ENCODE peak calls at places on chromosomes 16 and 17, in six cellular contexts. One of them, this sample, is unnamed.

GRCh38 chr17:19501219-19501618 is 32.4 kb upstream of the SLC47A1 start:
- DNase-seq in A549: no peak
- DNase-seq in cardiac muscle cell: no peak
- DNase-seq in fibroblast of pulmonary artery: no peak
- DNase-seq in PC-3: no peak
- DNase-seq in fibroblast of the aortic adventitia: no peak
- DNase-seq in this sample: no peak

GRCh38 chr17:9368631-9369030 is 207.0 kb downstream of the STX8 start:
- DNase-seq in A549: no peak
- DNase-seq in cardiac muscle cell: no peak
- DNase-seq in fibroblast of pulmonary artery: no peak
- DNase-seq in PC-3: no peak
- DNase-seq in fibroblast of the aortic adventitia: no peak
- DNase-seq in this sample: no peak

GRCh38 chr17:59406808-59407381 is 75.4 kb downstream of the YPEL2 start:
- DNase-seq in A549: no peak
- DNase-seq in cardiac muscle cell: no peak
- DNase-seq in fibroblast of pulmonary artery: peak
- DNase-seq in PC-3: peak
- DNase-seq in fibroblast of the aortic adventitia: peak
- DNase-seq in this sample: peak

GRCh38 chr17:32693135-32693897 is 183.6 kb downstream of the MYO1D start:
- DNase-seq in A549: no peak
- DNase-seq in cardiac muscle cell: no peak
- DNase-seq in fibroblast of pulmonary artery: no peak
- DNase-seq in PC-3: no peak
- DNase-seq in fibroblast of the aortic adventitia: no peak
- DNase-seq in this sample: no peak

GRCh38 chr17:17796787-17797061 is 40.1 kb downstream of the SREBF1 start:
- DNase-seq in A549: no peak
- DNase-seq in cardiac muscle cell: no peak
- DNase-seq in fibroblast of pulmonary artery: no peak
- DNase-seq in PC-3: no peak
- DNase-seq in fibroblast of the aortic adventitia: no peak
- DNase-seq in this sample: no peak

GRCh38 chr17:20225162-20226115 is 216.3 kb downstream of the SPECC1 start:
- DNase-seq in A549: no peak
- DNase-seq in cardiac muscle cell: no peak
- DNase-seq in fibroblast of pulmonary artery: no peak
- DNase-seq in PC-3: peak
- DNase-seq in fibroblast of the aortic adventitia: peak
- DNase-seq in this sample: no peak

GRCh38 chr16:79172306-79172705 is 428.2 kb downstream of the MAF start:
- DNase-seq in A549: no peak
- DNase-seq in cardiac muscle cell: peak
- DNase-seq in fibroblast of pulmonary artery: no peak
- DNase-seq in PC-3: no peak
- DNase-seq in fibroblast of the aortic adventitia: no peak
- DNase-seq in this sample: no peak

GRCh38 chr17:29710891-29711418 is 88.2 kb upstream of the CORO6 start:
- DNase-seq in A549: no peak
- DNase-seq in cardiac muscle cell: no peak
- DNase-seq in fibroblast of pulmonary artery: no peak
- DNase-seq in PC-3: peak
- DNase-seq in fibroblast of the aortic adventitia: peak
- DNase-seq in this sample: no peak

DNA sequence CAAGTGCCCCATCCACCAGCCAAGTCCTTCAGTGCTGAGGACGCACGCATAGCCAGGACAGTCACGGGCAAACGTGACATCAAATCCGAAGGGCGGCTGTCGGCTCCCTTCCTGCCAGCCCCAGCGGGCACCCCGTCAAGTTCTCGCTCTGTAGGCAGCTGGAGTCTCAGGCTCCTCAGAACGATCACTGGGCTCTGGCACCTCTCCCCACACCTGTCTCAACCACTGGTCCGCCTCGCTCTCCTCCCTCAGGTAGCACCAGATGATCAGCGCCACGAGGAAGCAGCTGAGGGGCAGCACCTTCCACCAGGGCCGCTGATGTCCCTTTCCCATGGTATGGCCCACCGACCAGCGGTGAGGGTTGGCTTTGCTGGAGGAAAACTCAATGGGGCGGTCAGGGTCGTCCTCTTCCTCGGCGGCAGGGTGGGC is 422 bp downstream of the UQCC4 start:
- DNase-seq in A549: no peak
- DNase-seq in cardiac muscle cell: no peak
- DNase-seq in fibroblast of pulmonary artery: no peak
- DNase-seq in PC-3: no peak
- DNase-seq in fibroblast of the aortic adventitia: no peak
- DNase-seq in this sample: no peak
- TF ChIP-seq CTCF in A549: no peak
- TF ChIP-seq CTCF in cardiac muscle cell: no peak
- TF ChIP-seq CTCF in fibroblast of pulmonary artery: no peak
- TF ChIP-seq CTCF in PC-3: no peak
- TF ChIP-seq CTCF in fibroblast of the aortic adventitia: no peak
- TF ChIP-seq CTCF in this sample: no peak

DNA sequence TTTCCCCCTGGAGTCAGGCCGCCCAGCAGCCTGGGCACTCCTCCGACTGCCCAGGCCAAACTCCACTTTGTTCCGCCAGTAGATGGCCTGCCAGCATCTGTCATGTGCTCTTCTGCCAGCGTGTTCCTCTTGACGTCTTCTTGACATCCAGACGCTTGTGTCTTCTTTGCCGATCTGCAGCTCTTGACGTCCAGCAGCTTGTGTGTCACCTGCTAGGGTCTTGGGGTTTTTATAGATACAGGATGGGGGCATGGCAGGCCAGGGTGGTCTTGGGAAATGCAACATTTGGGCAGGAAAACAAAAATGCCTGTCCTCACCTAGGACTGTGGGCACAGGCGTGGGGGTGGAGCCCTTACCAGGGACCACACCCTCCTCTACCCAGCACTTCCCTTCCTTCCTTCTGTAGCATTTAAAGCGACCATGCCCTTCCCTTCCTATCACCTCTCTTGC is 88.7 kb downstream of the BMERB1 start:
- DNase-seq in A549: no peak
- DNase-seq in cardiac muscle cell: no peak
- DNase-seq in fibroblast of pulmonary artery: no peak
- DNase-seq in PC-3: no peak
- DNase-seq in fibroblast of the aortic adventitia: no peak
- DNase-seq in this sample: no peak
- TF ChIP-seq CTCF in A549: peak
- TF ChIP-seq CTCF in cardiac muscle cell: no peak
- TF ChIP-seq CTCF in fibroblast of pulmonary artery: no peak
- TF ChIP-seq CTCF in PC-3: no peak
- TF ChIP-seq CTCF in fibroblast of the aortic adventitia: no peak
- TF ChIP-seq CTCF in this sample: no peak

GRCh38 chr16:8899709-8900317 is 17.7 kb downstream of the LITAFD start:
- DNase-seq in A549: no peak
- DNase-seq in cardiac muscle cell: no peak
- DNase-seq in fibroblast of pulmonary artery: no peak
- DNase-seq in PC-3: no peak
- DNase-seq in fibroblast of the aortic adventitia: no peak
- DNase-seq in this sample: no peak
- TF ChIP-seq CTCF in A549: no peak
- TF ChIP-seq CTCF in cardiac muscle cell: no peak
- TF ChIP-seq CTCF in fibroblast of pulmonary artery: no peak
- TF ChIP-seq CTCF in PC-3: no peak
- TF ChIP-seq CTCF in fibroblast of the aortic adventitia: no peak
- TF ChIP-seq CTCF in this sample: no peak

GRCh38 chr16:50627419-50627818 is 53.7 kb downstream of the SNX20 start:
- DNase-seq in A549: no peak
- DNase-seq in cardiac muscle cell: peak
- DNase-seq in fibroblast of pulmonary artery: peak
- DNase-seq in PC-3: no peak
- DNase-seq in fibroblast of the aortic adventitia: peak
- DNase-seq in this sample: peak
- TF ChIP-seq CTCF in A549: no peak
- TF ChIP-seq CTCF in cardiac muscle cell: peak
- TF ChIP-seq CTCF in fibroblast of pulmonary artery: peak
- TF ChIP-seq CTCF in PC-3: no peak
- TF ChIP-seq CTCF in fibroblast of the aortic adventitia: peak
- TF ChIP-seq CTCF in this sample: no peak

GRCh38 chr17:69909389-69909788 is 165.6 kb upstream of the KCNJ16 start:
- DNase-seq in A549: no peak
- DNase-seq in cardiac muscle cell: no peak
- DNase-seq in fibroblast of pulmonary artery: no peak
- DNase-seq in PC-3: no peak
- DNase-seq in fibroblast of the aortic adventitia: no peak
- DNase-seq in this sample: no peak

GRCh38 chr17:69912819-69913218 is 162.2 kb upstream of the KCNJ16 start:
- DNase-seq in A549: no peak
- DNase-seq in cardiac muscle cell: no peak
- DNase-seq in fibroblast of pulmonary artery: no peak
- DNase-seq in PC-3: no peak
- DNase-seq in fibroblast of the aortic adventitia: peak
- DNase-seq in this sample: no peak

GRCh38 chr17:69906306-69906705 is 168.7 kb upstream of the KCNJ16 start:
- DNase-seq in A549: no peak
- DNase-seq in cardiac muscle cell: no peak
- DNase-seq in fibroblast of pulmonary artery: no peak
- DNase-seq in PC-3: no peak
- DNase-seq in fibroblast of the aortic adventitia: no peak
- DNase-seq in this sample: no peak

GRCh38 chr17:69908599-69909368 is 166.2 kb upstream of the KCNJ16 start:
- DNase-seq in A549: no peak
- DNase-seq in cardiac muscle cell: no peak
- DNase-seq in fibroblast of pulmonary artery: no peak
- DNase-seq in PC-3: no peak
- DNase-seq in fibroblast of the aortic adventitia: peak
- DNase-seq in this sample: no peak

GRCh38 chr17:69907081-69907847 is 167.8 kb upstream of the KCNJ16 start:
- DNase-seq in A549: no peak
- DNase-seq in cardiac muscle cell: no peak
- DNase-seq in fibroblast of pulmonary artery: no peak
- DNase-seq in PC-3: no peak
- DNase-seq in fibroblast of the aortic adventitia: no peak
- DNase-seq in this sample: no peak
- TF ChIP-seq CTCF in A549: no peak
- TF ChIP-seq CTCF in cardiac muscle cell: no peak
- TF ChIP-seq CTCF in fibroblast of pulmonary artery: no peak
- TF ChIP-seq CTCF in PC-3: no peak
- TF ChIP-seq CTCF in fibroblast of the aortic adventitia: no peak
- TF ChIP-seq CTCF in this sample: no peak

GRCh38 chr16:76854234-76854633 is 336.8 kb upstream of the MON1B start:
- DNase-seq in A549: no peak
- DNase-seq in cardiac muscle cell: peak
- DNase-seq in fibroblast of pulmonary artery: peak
- DNase-seq in PC-3: peak
- DNase-seq in fibroblast of the aortic adventitia: peak
- DNase-seq in this sample: peak
- TF ChIP-seq CTCF in A549: peak
- TF ChIP-seq CTCF in cardiac muscle cell: peak
- TF ChIP-seq CTCF in fibroblast of pulmonary artery: peak
- TF ChIP-seq CTCF in PC-3: peak
- TF ChIP-seq CTCF in fibroblast of the aortic adventitia: peak
- TF ChIP-seq CTCF in this sample: no peak

GRCh38 chr17:81710514-81711308 is 1.4 kb upstream of the SLC25A10 start:
- DNase-seq in A549: no peak
- DNase-seq in cardiac muscle cell: no peak
- DNase-seq in fibroblast of pulmonary artery: peak
- DNase-seq in PC-3: peak
- DNase-seq in fibroblast of the aortic adventitia: no peak
- DNase-seq in this sample: no peak

GRCh38 chr17:81713004-81713555 is 996 bp downstream of the SLC25A10 start:
- DNase-seq in A549: no peak
- DNase-seq in cardiac muscle cell: no peak
- DNase-seq in fibroblast of pulmonary artery: no peak
- DNase-seq in PC-3: peak
- DNase-seq in fibroblast of the aortic adventitia: no peak
- DNase-seq in this sample: peak

GRCh38 chr17:81711814-81712467 is at the start of gene SLC25A10:
- DNase-seq in A549: peak
- DNase-seq in cardiac muscle cell: peak
- DNase-seq in fibroblast of pulmonary artery: peak
- DNase-seq in PC-3: peak
- DNase-seq in fibroblast of the aortic adventitia: peak
- DNase-seq in this sample: peak

GRCh38 chr17:81713556-81714411 is 1.7 kb downstream of the SLC25A10 start:
- DNase-seq in A549: no peak
- DNase-seq in cardiac muscle cell: no peak
- DNase-seq in fibroblast of pulmonary artery: no peak
- DNase-seq in PC-3: peak
- DNase-seq in fibroblast of the aortic adventitia: no peak
- DNase-seq in this sample: peak

DNA sequence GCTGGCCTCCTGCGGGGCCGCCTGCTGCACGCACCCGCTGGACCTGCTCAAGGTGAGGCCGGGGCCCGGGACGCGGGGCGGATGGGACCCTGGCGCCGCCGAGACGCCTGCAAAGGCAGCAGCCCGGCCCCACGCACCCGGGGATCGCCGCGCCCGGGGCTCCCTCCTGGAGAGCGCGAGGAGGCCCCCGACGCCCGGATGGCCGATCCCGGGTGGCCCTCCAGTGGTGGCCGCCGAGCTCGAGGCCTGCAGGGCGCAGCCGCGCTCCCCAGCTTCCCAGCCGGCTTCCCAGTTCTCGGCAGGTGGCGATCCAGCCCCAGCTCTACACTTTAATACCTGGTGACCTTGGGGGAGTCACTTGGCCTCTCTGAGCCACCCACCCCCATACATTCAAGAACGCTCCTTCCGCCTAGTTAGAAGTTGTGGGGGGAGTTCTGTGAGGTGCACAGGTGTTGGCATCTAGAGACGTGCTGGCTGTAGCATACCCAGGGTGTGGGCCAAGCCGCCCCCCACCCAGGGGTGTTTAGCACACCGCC is 452 bp downstream of the SLC25A10 start:
- DNase-seq in A549: peak
- DNase-seq in cardiac muscle cell: peak
- DNase-seq in fibroblast of pulmonary artery: peak
- DNase-seq in PC-3: peak
- DNase-seq in fibroblast of the aortic adventitia: no peak
- DNase-seq in this sample: peak
- TF ChIP-seq CTCF in A549: peak
- TF ChIP-seq CTCF in cardiac muscle cell: no peak
- TF ChIP-seq CTCF in fibroblast of pulmonary artery: no peak
- TF ChIP-seq CTCF in PC-3: no peak
- TF ChIP-seq CTCF in fibroblast of the aortic adventitia: no peak
- TF ChIP-seq CTCF in this sample: no peak

GRCh38 chr17:45284176-45285140 is 22.6 kb upstream of the SPATA32 start:
- DNase-seq in A549: no peak
- DNase-seq in cardiac muscle cell: no peak
- DNase-seq in fibroblast of pulmonary artery: no peak
- DNase-seq in PC-3: peak
- DNase-seq in fibroblast of the aortic adventitia: no peak
- DNase-seq in this sample: peak
- TF ChIP-seq CTCF in A549: peak
- TF ChIP-seq CTCF in cardiac muscle cell: peak
- TF ChIP-seq CTCF in fibroblast of pulmonary artery: peak
- TF ChIP-seq CTCF in PC-3: peak
- TF ChIP-seq CTCF in fibroblast of the aortic adventitia: peak
- TF ChIP-seq CTCF in this sample: peak

This sample was measured in Calu3.